ENCODE peak calls at places on chromosomes 12 and 14, in five cellular contexts. L is OCI-LY7, A is upper lobe of left lung, V is K562, G is uterus. C is an unnamed sample.

GRCh38 chr12:7716391-7716790 is 5.2 kb downstream of the DPPA3 start:
- DNase-seq in L (peak; percentile 11), A (no peak), V (peak; percentile 14), G (no peak), C (no peak)

GRCh38 chr12:24679135-24679534 is 269.8 kb downstream of the BCAT1 start:
- DNase-seq in L (no peak), A (no peak), V (no peak), G (no peak), C (no peak)

GRCh38 chr12:48000878-48001321 is 3.4 kb downstream of the COL2A1 start:
- DNase-seq in L (no peak), A (peak; percentile 53), V (no peak), G (no peak), C (no peak)

GRCh38 chr12:93888964-93889363 is 211.8 kb downstream of the CRADD start:
- DNase-seq in L (no peak), A (no peak), V (no peak), G (no peak), C (no peak)

GRCh38 chr14:106378191-106378590 is 851.8 kb downstream of the TMEM121 start:
- DNase-seq in L (peak; percentile 36), A (no peak), V (peak; percentile 24), G (no peak), C (no peak)

GRCh38 chr12:9039397-9039977 is 50.1 kb downstream of the KLRG1 start:
- DNase-seq in L (peak; percentile 68), A (no peak), V (peak; percentile 39), G (no peak), C (no peak)

GRCh38 chr12:94545937-94546771 is 86.5 kb upstream of the CEP83 start:
- DNase-seq in L (peak; percentile 43), A (peak; percentile 55), V (peak; percentile 56), G (peak; percentile 24), C (peak; percentile 35)

GRCh38 chr14:44745371-44745770 is 216.4 kb downstream of the KLHL28 start:
- DNase-seq in L (no peak), A (no peak), V (no peak), G (no peak), C (no peak)

GRCh38 chr12:31524791-31525495 is 66.0 kb downstream of the DENND5B start:
- DNase-seq in L (no peak), A (no peak), V (no peak), G (no peak), C (no peak)

GRCh38 chr14:96261053-96261452 is 5.0 kb downstream of the BDKRB1 start:
- DNase-seq in L (no peak), A (no peak), V (no peak), G (no peak), C (no peak)

GRCh38 chr12:1993871-1994371 is 10.3 kb downstream of the DCP1B start:
- DNase-seq in L (no peak), A (peak; percentile 26), V (no peak), G (no peak), C (peak; percentile 72)

DNA sequence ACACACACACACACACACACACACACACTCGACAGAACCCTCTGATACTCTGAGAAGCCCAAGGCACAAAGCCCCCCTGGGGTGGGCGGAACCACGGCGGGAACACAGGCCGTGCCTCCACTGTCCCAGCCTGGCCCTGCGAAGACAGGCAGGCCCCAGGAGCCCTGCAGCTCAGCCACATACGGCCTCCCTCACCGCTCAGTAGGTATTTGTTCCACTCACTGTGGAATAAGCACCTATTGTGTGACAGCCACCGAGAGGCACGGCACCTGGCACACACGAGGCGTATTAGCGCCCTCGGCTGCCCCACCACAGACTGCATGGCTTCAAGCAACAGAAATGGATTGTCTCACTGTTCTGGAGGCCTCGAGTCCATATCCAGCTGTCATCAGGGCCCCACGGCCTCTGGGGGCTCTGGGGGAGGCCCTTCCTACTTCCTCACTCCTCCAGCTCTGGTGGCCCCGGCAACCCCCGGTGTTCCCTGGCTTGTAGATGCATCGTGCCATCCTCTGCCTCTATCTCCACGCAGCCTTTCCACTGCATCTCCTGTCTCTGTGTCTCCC is 66.3 kb downstream of the NCOR2 start:
- DNase-seq in L (no peak), A (no peak), V (no peak), G (no peak), C (no peak)
- H3K4me1 ChIP-seq in L (no peaks in the 10 kb centered on the region), A (peaks cover 66% of the 10 kb centered on the region), V (peaks cover 10% of the 10 kb centered on the region), G (peaks cover 47% of the 10 kb centered on the region), C (no peaks in the 10 kb centered on the region)

GRCh38 chr14:34345718-34346465 is 116.1 kb downstream of the SPTSSA start:
- DNase-seq in L (no peak), A (no peak), V (no peak), G (no peak), C (no peak)

GRCh38 chr14:34347683-34348082 is 114.4 kb downstream of the SPTSSA start:
- DNase-seq in L (peak; percentile 44), A (no peak), V (no peak), G (no peak), C (no peak)

GRCh38 chr14:34344318-34344717 is 117.7 kb downstream of the SPTSSA start:
- DNase-seq in L (no peak), A (no peak), V (no peak), G (no peak), C (no peak)

GRCh38 chr14:34350903-34351302 is 111.1 kb downstream of the SPTSSA start:
- DNase-seq in L (no peak), A (no peak), V (no peak), G (no peak), C (no peak)

DNA sequence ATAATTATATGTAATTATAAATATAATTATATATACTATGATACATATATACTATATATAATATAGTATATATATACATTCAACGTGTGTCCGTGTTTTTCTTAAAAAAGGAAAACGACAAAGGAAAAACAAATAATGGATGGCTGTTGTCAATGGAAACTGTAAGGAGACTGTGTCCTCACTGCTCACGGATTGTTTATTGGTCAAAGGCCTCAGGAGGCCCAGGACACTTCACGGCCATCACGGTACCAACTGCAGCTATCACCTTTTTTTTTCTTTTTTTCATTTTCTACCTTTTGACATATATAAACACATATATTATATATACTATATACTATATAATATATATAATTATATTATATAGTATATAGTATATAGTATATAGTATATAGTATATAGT is 113.4 kb downstream of the SPTSSA start:
- DNase-seq in L (no peak), A (no peak), V (no peak), G (no peak), C (no peak)
- H3K27ac ChIP-seq in L (no peak overlapping the region), A (no peak overlapping the region), V (no peak overlapping the region), G (no peak overlapping the region), C (no peak overlapping the region)

DNA sequence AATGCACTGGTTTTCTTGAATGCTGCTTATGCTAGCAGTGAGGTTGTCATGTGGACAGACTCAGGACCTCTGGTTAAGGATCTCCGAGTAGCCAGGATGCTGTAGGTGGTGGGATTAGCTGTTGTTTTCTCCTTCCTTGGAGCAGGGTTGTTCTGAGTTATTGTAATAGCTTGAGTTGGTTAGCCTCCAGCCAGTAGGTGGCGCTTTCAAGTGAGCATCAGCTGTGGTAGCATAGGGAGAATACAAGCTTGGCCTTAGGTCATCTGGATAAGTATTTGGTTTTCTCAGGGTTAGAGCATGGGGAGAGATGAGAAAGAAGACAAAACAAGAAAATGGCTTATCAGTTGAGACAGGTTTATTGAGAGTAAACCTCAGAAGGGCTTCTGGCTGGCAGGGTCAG is 299.7 kb upstream of the FBXO33 start:
- DNase-seq in L (peak; percentile 46), A (no peak), V (no peak), G (no peak), C (no peak)
- TF ChIP-seq CTCF in L (peak; percentile 85), A (no peak), V (no peak), G (no peak), C (no peak)

GRCh38 chr12:122977153-122977552 is 2.1 kb downstream of the OGFOD2 start:
- DNase-seq in L (no peak), A (no peak), V (no peak), G (no peak), C (no peak)
- H3K4me1 ChIP-seq in L (peaks cover 35% of the 10 kb centered on the region), A (peaks cover 39% of the 10 kb centered on the region), V (peaks cover 25% of the 10 kb centered on the region), G (peaks cover 34% of the 10 kb centered on the region), C (no peaks in the 10 kb centered on the region)

GRCh38 chr14:90564496-90564895 is 167.7 kb downstream of the CALM1 start:
- DNase-seq in L (no peak), A (no peak), V (no peak), G (no peak), C (no peak)
- H3K27ac ChIP-seq in L (no peak overlapping the region), A (no peak overlapping the region), V (no peak overlapping the region), G (no peak overlapping the region), C (no peak overlapping the region)

DNA sequence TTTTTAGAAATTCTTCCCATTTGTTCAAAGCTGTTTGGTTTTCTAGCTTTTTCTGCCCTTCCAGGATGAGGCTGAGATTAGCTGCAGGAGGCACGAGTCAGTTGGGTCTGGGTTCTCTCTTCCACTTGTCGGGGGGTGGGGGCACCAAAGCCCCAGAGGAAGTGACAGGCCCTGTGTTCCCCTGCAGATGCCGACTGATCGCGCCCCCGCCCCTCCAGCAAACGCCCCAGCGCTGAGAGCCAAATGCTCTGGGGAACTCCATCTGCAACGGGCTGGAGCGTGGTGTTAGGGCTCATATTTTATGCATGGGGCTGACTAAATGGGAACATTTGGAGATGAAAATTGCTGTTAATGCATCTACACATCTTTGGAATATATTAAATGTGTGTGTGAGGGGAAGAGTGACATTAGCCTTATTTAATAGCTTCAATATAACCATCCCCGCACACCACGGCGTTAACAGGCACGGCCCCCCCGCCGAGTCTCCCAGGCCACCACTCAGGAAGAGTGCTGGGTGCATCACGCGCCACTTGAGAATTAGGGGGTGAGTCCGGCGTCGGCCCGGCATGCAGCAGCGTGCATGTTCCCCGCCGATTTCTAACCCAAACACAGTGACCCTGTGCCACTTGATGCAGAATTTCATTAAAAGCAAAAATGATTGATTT is 164.9 kb upstream of the RTL1 start:
- DNase-seq in L (no peak), A (no peak), V (no peak), G (peak; percentile 5), C (no peak)
- TF ChIP-seq CTCF in L (no peak), A (no peak), V (no peak), G (no peak), C (no peak)

GRCh38 chr14:101969480-101969879 is 5.1 kb downstream of the DYNC1H1 start:
- DNase-seq in L (peak; percentile 60), A (no peak), V (no peak), G (no peak), C (no peak)
- H3K4me1 ChIP-seq in L (peaks cover 30% of the 10 kb centered on the region), A (peaks cover 58% of the 10 kb centered on the region), V (peaks cover 13% of the 10 kb centered on the region), G (no peaks in the 10 kb centered on the region), C (peaks cover 20% of the 10 kb centered on the region)

C was measured in right lobe of liver.